ENCODE peak calls at places on chromosomes 3 and 15, in four cellular contexts. Q is H7, E is cardiac fibroblast, W is fibroblast of lung. Y is an unnamed sample.

GRCh38 chr3:177917234-177917861 is 618.9 kb upstream of the KCNMB2 start:
- DNase-seq in E (no peak), Q (no peak), W (no peak), Y (no peak)

GRCh38 chr15:63202858-63203257 is 13.5 kb downstream of the RAB8B start:
- DNase-seq in E (no peak), W (no peak), Q (no peak), Y (no peak)

GRCh38 chr15:48579945-48580671 is 65.4 kb downstream of the FBN1 start:
- DNase-seq in W (no peak), Q (no peak), E (peak; percentile 81), Y (no peak)

GRCh38 chr15:89332446-89332845 is 2.2 kb downstream of the POLG start:
- DNase-seq in E (peak; percentile 37), W (peak; percentile 16), Q (peak; percentile 92), Y (no peak)

GRCh38 chr3:127680146-127680661 is 7.5 kb downstream of the ABTB1 start:
- DNase-seq in Q (no peak), E (no peak), W (no peak), Y (no peak)

GRCh38 chr15:96887730-96888129 is 557.2 kb downstream of the NR2F2 start:
- DNase-seq in Q (no peak), W (peak; percentile 6), E (no peak), Y (no peak)

GRCh38 chr3:59142581-59142980 is 92.8 kb upstream of the CFAP20DC start:
- DNase-seq in W (peak; percentile 58), E (no peak), Q (no peak), Y (no peak)

GRCh38 chr3:2853627-2854026 is 256.5 kb downstream of the IL5RA start:
- DNase-seq in Q (no peak), E (no peak), W (no peak), Y (no peak)

GRCh38 chr3:35849496-35849895 is 210.2 kb downstream of the ARPP21 start:
- DNase-seq in W (no peak), E (no peak), Q (no peak), Y (no peak)

GRCh38 chr15:76577879-76578512 is 241.4 kb downstream of the ISL2 start:
- DNase-seq in W (no peak), E (no peak), Q (no peak), Y (peak; percentile 4)

GRCh38 chr3:33067484-33067883 is 29.5 kb downstream of the GLB1 start:
- DNase-seq in E (peak; percentile 8), Q (no peak), W (peak; percentile 77), Y (no peak)

GRCh38 chr15:89686522-89686921 is 4.0 kb downstream of the PEX11A start:
- DNase-seq in Q (no peak), W (no peak), E (no peak), Y (no peak)

GRCh38 chr3:150319900-150320299 is 88.2 kb upstream of the TSC22D2 start:
- DNase-seq in Q (no peak), E (peak; percentile 72), W (peak; percentile 98), Y (no peak)

GRCh38 chr3:138829886-138830510 is 4.7 kb downstream of the PIK3CB start:
- DNase-seq in Q (no peak), E (no peak), W (no peak), Y (no peak)

GRCh38 chr3:9061634-9062033 is 98.4 kb upstream of the RAD18 start:
- DNase-seq in Q (no peak), E (no peak), W (no peak), Y (no peak)

GRCh38 chr15:100873029-100873677 is 6.5 kb upstream of the ALDH1A3 start:
- DNase-seq in W (peak; percentile 74), E (peak; percentile 94), Q (peak; percentile 82), Y (peak; percentile 85)

GRCh38 chr15:88568589-88568988 is 22.1 kb upstream of the DET1 start:
- DNase-seq in Q (no peak), E (no peak), W (no peak), Y (no peak)

GRCh38 chr15:57298843-57299550 is 77.3 kb upstream of the CGNL1 start:
- DNase-seq in E (no peak), W (no peak), Q (no peak), Y (no peak)

GRCh38 chr15:83327041-83327440 is 42.6 kb upstream of the BNC1 start:
- DNase-seq in E (no peak), Q (no peak), W (no peak), Y (no peak)

GRCh38 chr15:41561777-41562145 is 2.7 kb downstream of the TYRO3 start:
- DNase-seq in W (peak; percentile 70), Q (peak; percentile 83), E (peak; percentile 85), Y (no peak)

GRCh38 chr3:12178091-12178820 is 19.5 kb upstream of the TIMP4 start:
- DNase-seq in W (peak; percentile 66), Q (no peak), E (peak; percentile 92), Y (no peak)

GRCh38 chr15:42056934-42057743 is 36.3 kb upstream of the PLA2G4E start:
- DNase-seq in E (peak; percentile 75), Q (peak; percentile 92), W (peak; percentile 66), Y (peak; percentile 97)

GRCh38 chr15:41975679-41976078 is 3.3 kb upstream of the EHD4 start:
- DNase-seq in W (no peak), Q (no peak), E (no peak), Y (no peak)

GRCh38 chr3:71987089-71987735 is 202.3 kb upstream of the PROK2 start:
- DNase-seq in Q (no peak), E (peak; percentile 40), W (peak; percentile 6), Y (no peak)

GRCh38 chr3:72303926-72304325 is 519.0 kb upstream of the PROK2 start:
- DNase-seq in Q (peak; percentile 52), E (peak; percentile 68), W (no peak), Y (no peak)

GRCh38 chr15:91289324-91289723 is 189.3 kb downstream of the SV2B start:
- DNase-seq in E (no peak), W (no peak), Q (peak; percentile 29), Y (no peak)

DNA sequence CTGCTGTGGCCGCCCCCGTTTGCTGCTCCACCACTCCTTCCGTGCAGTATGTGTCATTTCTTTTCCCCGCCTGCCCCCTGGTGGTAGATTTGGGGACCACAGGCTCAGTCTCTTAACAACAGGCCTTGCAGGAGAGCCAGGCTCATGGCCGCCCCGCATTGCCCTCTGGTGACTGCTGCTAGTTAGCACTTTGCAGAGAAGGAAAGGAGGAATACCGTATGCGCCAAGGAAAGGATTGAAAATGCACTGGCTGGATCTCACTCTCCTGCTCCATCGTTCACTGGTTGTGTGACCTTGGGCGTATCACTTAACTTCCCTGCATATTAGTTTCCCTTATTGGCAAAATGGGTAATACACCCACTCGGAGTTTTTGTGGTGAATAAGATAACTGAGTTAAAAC is 39.3 kb upstream of the PXYLP1 start:
- DNase-seq in W (peak; percentile 84), Q (peak; percentile 76), E (peak; percentile 96), Y (peak; percentile 95)
- H3K4me3 ChIP-seq in W (no peak overlapping the region), Q (no peak overlapping the region), E (no peak overlapping the region), Y (no peak overlapping the region)

GRCh38 chr15:65305144-65305758 is 774 bp downstream of the RNU5B-1 start:
- DNase-seq in W (no peak), E (no peak), Q (no peak), Y (peak; percentile 22)
- H3K4me3 ChIP-seq in W (peak overlapping the region; percentile 16), E (no peak overlapping the region), Q (no peak overlapping the region), Y (no peak overlapping the region)

GRCh38 chr3:133942761-133943535 is 47.3 kb upstream of the RAB6B start:
- DNase-seq in Q (no peak), W (no peak), E (no peak), Y (no peak)
- H3K4me3 ChIP-seq in Q (no peak overlapping the region), W (no peak overlapping the region), E (no peak overlapping the region), Y (no peak overlapping the region)

GRCh38 chr3:4981160-4981687 is 2.0 kb downstream of the BHLHE40 start:
- DNase-seq in W (peak; percentile 45), E (peak; percentile 44), Q (no peak), Y (no peak)

GRCh38 chr3:4983739-4984510 is 4.7 kb downstream of the BHLHE40 start:
- DNase-seq in E (peak; percentile 63), Q (no peak), W (peak; percentile 98), Y (no peak)

GRCh38 chr3:4982773-4983738 is 3.8 kb downstream of the BHLHE40 start:
- DNase-seq in Q (no peak), E (peak; percentile 40), W (peak; percentile 43), Y (no peak)

GRCh38 chr3:4980229-4981159 is 1.3 kb downstream of the BHLHE40 start:
- DNase-seq in W (peak; percentile 94), Q (peak; percentile 88), E (peak; percentile 96), Y (peak; percentile 92)

GRCh38 chr3:4981688-4982494 is 2.7 kb downstream of the BHLHE40 start:
- DNase-seq in Q (no peak), W (peak; percentile 85), E (peak; percentile 81), Y (no peak)
- H3K4me3 ChIP-seq in Q (no peak overlapping the region), W (peak overlapping the region; percentile 77), E (peak overlapping the region; percentile 99), Y (peak overlapping the region; percentile 69)

GRCh38 chr15:67824900-67825879 is at the start of gene SKOR1:
- DNase-seq in Q (peak; percentile 95), E (peak; percentile 49), W (peak; percentile 46), Y (no peak)

GRCh38 chr15:67823371-67824156 is 1.7 kb upstream of the SKOR1 start:
- DNase-seq in E (no peak), Q (peak; percentile 74), W (no peak), Y (no peak)

GRCh38 chr15:67822537-67823370 is 2.6 kb upstream of the SKOR1 start:
- DNase-seq in W (no peak), E (no peak), Q (peak; percentile 83), Y (no peak)

GRCh38 chr15:67825880-67826716 is 789 bp downstream of the SKOR1 start:
- DNase-seq in E (no peak), Q (peak; percentile 79), W (no peak), Y (no peak)

DNA sequence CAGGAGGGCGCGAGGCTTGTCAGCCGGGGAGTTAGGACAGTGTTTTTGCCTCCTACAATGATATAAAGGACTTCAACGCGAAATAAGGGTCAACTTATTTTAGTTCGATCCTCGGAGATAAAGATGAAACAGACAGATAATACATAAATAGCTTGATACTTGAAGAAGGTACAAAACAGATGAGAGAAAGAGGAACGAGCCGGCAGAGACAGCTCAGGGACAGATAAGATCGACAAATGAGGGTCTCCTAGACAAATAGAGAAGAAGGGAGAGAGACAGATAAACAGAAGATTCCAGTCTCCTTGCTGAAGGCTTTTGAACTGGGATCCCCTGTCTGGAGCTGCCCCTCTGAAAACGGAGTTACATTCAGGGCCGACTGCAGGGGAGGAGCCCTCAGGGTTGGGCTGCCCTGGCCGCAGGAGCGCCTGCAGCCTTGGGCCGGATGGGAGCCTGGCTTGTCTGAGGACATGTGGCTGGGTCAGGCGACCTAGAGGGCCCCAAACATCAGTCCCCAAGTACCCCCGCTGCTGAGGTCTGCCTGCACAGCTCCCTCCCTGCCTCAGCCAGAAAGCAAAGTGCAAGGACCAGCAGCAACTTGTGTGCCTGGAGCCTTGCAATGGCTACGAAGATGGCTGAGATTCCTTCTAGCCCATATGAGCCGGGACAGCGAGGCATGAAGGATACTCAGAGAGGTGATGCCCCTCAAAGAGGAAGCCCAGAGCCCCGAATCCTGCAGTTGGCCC is 981 bp upstream of the SKOR1 start:
- DNase-seq in Q (peak; percentile 77), W (no peak), E (no peak), Y (no peak)
- H3K4me3 ChIP-seq in Q (no peak overlapping the region), W (no peak overlapping the region), E (no peak overlapping the region), Y (no peak overlapping the region)

Y was measured in prostate gland.